ENCODE peak calls at places on chromosomes 4 and X, in four cellular contexts. T is HL-60, C is K562, L is GM12878. G is an unnamed sample.

GRCh38 chr4:4457803-4458550 is 71.1 kb downstream of the NSG1 start:
- DNase-seq in T (no peak), C (no peak), L (no peak), G (no peak)

GRCh38 chr4:165971941-165972340 is 98.9 kb downstream of the TLL1 start:
- DNase-seq in T (no peak), C (no peak), L (no peak), G (no peak)

GRCh38 chrX:154140742-154141141 is 3.3 kb upstream of the OPN1LW start:
- DNase-seq in T (no peak), C (no peak), L (no peak), G (no peak)

GRCh38 chr4:8303081-8303480 is 33.5 kb downstream of the HTRA3 start:
- DNase-seq in T (no peak), C (no peak), L (no peak), G (no peak)

GRCh38 chrX:151393514-151393913 is 3.5 kb upstream of the VMA21 start:
- DNase-seq in T (peak; percentile 25), C (no peak), L (no peak), G (peak; percentile 20)

GRCh38 chr4:13983189-13983790 is 355.8 kb upstream of the BOD1L1 start:
- DNase-seq in T (no peak), C (no peak), L (no peak), G (no peak)

GRCh38 chr4:152633118-152633517 is 46.7 kb downstream of the TMEM154 start:
- DNase-seq in T (no peak), C (no peak), L (no peak), G (no peak)

GRCh38 chr4:54146139-54146538 is 46.2 kb downstream of the GSX2 start:
- DNase-seq in T (no peak), C (no peak), L (no peak), G (no peak)

GRCh38 chr4:87014284-87014782 is 79.5 kb downstream of the AFF1 start:
- DNase-seq in T (no peak), C (no peak), L (no peak), G (no peak)

GRCh38 chrX:112669834-112670233 is 9.9 kb downstream of the LHFPL1 start:
- DNase-seq in T (no peak), C (no peak), L (no peak), G (no peak)

GRCh38 chr4:27048350-27049100 is 187.9 kb downstream of the STIM2 start:
- DNase-seq in T (no peak), C (peak; percentile 35), L (no peak), G (peak; percentile 11)

GRCh38 chrX:110853610-110854009 is 58.0 kb upstream of the CHRDL1 start:
- DNase-seq in T (peak; percentile 12), C (no peak), L (no peak), G (no peak)

GRCh38 chr4:55411621-55412020 is 15.9 kb downstream of the TMEM165 start:
- DNase-seq in T (no peak), C (peak; percentile 21), L (no peak), G (no peak)

GRCh38 chrX:110944323-110944761 is 148.7 kb upstream of the CHRDL1 start:
- DNase-seq in T (no peak), C (no peak), L (no peak), G (no peak)

GRCh38 chr4:153209410-153209809 is 5.2 kb downstream of the TRIM2 start:
- DNase-seq in T (no peak), C (no peak), L (no peak), G (no peak)

GRCh38 chrX:107831071-107831470 is 5.4 kb downstream of the MID2 start:
- DNase-seq in T (no peak), C (no peak), L (no peak), G (no peak)

GRCh38 chrX:107840971-107841370 is 15.3 kb downstream of the MID2 start:
- DNase-seq in T (no peak), C (no peak), L (no peak), G (no peak)

GRCh38 chrX:107842715-107843400 is 17.2 kb downstream of the MID2 start:
- DNase-seq in T (no peak), C (no peak), L (no peak), G (no peak)

GRCh38 chrX:107834273-107835201 is 8.9 kb downstream of the MID2 start:
- DNase-seq in T (no peak), C (no peak), L (no peak), G (no peak)

DNA sequence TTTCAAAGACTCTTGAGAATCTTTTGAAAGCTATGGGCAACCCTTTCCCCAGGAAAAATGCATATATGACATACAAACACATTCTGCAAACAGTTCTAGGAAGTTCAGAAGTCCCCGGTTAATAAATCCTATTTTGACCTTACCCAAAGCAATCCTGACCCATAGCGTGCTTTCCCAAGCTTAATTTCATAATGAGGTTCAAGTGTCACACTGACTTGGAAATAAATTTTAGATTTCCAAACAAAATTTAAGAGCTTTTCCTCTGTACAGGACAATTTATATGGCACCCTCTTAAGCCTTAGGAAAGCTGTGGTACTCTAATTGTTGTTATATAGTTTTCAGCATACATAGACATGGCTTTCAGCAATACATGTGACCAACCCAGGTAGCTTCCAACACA is 11.3 kb downstream of the MID2 start:
- DNase-seq in T (no peak), C (no peak), L (no peak), G (no peak)
- TF ChIP-seq SPI1 in T (no peak), C (no peak), L (no peak), G (no peak)

DNA sequence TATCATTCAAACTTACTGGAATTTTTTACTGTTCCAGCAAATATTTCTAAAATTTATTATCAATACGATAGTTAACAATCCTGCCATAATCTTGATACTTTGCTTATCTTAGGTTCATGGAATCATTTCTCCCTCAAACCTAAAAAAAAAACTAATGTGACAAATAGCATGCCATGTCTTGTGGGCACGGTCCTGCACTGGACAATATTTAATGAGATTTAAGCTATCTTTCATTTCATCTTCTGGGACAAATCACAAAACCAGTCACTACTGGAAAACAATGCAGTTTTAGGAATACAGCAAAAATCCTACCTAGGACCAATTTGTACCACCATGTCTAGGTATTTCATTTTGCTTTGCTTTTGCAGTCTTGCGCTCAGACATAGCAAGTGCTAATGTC is 93.7 kb downstream of the FRYL start:
- DNase-seq in T (no peak), C (no peak), L (no peak), G (no peak)
- TF ChIP-seq SPI1 in T (no peak), C (no peak), L (no peak), G (no peak)

GRCh38 chr4:156362581-156362980 is 408.9 kb upstream of the CTSO start:
- DNase-seq in T (no peak), C (no peak), L (no peak), G (no peak)
- TF ChIP-seq SPI1 in T (no peak), C (no peak), L (no peak), G (no peak)

GRCh38 chr4:65508169-65508568 is 162.1 kb downstream of the EPHA5 start:
- DNase-seq in T (no peak), C (no peak), L (no peak), G (no peak)
- TF ChIP-seq SPI1 in T (no peak), C (no peak), L (no peak), G (no peak)

DNA sequence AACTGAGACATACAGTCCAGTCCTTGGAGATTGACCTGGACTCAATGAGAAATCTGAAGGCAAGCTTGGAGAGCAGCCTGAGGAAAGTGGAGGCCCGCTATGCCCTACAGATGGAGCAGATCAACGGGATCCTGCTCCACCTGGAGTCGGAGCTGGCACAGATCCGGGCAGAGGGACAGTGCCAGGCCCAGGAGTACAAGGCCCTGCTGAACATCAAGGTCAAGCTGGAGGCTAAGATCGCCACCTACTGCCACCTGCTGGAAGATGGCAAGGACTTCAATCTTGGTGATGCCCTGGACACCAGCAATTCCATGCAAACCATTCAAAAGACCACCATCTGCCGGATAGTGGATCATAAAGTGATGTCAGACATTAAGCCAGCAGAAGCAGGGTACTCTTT is 20.4 kb upstream of the FRMPD3 start:
- DNase-seq in T (peak; percentile 26), C (no peak), L (no peak), G (no peak)
- TF ChIP-seq SPI1 in T (no peak), C (no peak), L (no peak), G (no peak)

G was measured in GM12891.